ENCODE peak calls at places on chromosome 16, in eight cellular contexts. B is amygdala; Z is effector memory CD8-positive, alpha-beta T cell; F is stimulated activated effector memory CD8-positive, alpha-beta T cell treated with anti-CD3 and anti-CD28 coated beads, Interleukin-12 subunit alpha, Interleukin-12 subunit beta, amount 100 ng/mL, for 72 hours; I is effector memory CD4-positive, alpha-beta T cell; N is NCI-H460; D is NCI-H1436; X is NCI-H1417. Y is an unnamed sample.

GRCh38 chr16:29852654-29853053 is 10.4 kb downstream of the CDIPT start:
- DNase-seq in B (peak), Z (no peak), F (no peak), I (no peak), N (no peak), D (no peak), X (no peak), Y (no peak)

GRCh38 chr16:87332150-87332549 is 15.0 kb upstream of the C16orf95 start:
- DNase-seq in B (no peak), Z (no peak), F (no peak), I (no peak), N (no peak), D (no peak), X (no peak), Y (no peak)

GRCh38 chr16:88534731-88535141 is 35.5 kb upstream of the ZC3H18 start:
- DNase-seq in B (no peak), Z (no peak), F (peak), I (no peak), N (no peak), D (no peak), X (no peak), Y (peak)

GRCh38 chr16:85698459-85699223 is 9.9 kb upstream of the GINS2 start:
- DNase-seq in B (no peak), Z (no peak), F (no peak), I (no peak), N (no peak), D (no peak), X (no peak), Y (no peak)

GRCh38 chr16:54240180-54241125 is 46.1 kb downstream of the IRX3 start:
- DNase-seq in B (no peak), Z (no peak), F (no peak), I (no peak), N (no peak), D (no peak), X (no peak), Y (no peak)

GRCh38 chr16:9521749-9522370 is 430.4 kb downstream of the HAPSTR1 start:
- DNase-seq in B (no peak), Z (no peak), F (no peak), I (no peak), N (no peak), D (no peak), X (no peak), Y (no peak)

GRCh38 chr16:49484454-49484853 is 110.8 kb downstream of the C16orf78 start:
- DNase-seq in B (no peak), Z (no peak), F (no peak), I (no peak), N (no peak), D (no peak), X (no peak), Y (peak)

GRCh38 chr16:84607694-84608093 is 10.2 kb downstream of the COTL1 start:
- DNase-seq in B (peak), Z (no peak), F (peak), I (no peak), N (no peak), D (no peak), X (no peak), Y (no peak)

GRCh38 chr16:19354371-19354770 is 63.3 kb upstream of the TMC5 start:
- DNase-seq in B (no peak), Z (no peak), F (no peak), I (no peak), N (no peak), D (no peak), X (no peak), Y (peak)

GRCh38 chr16:53457670-53458069 is 23.4 kb downstream of the RBL2 start:
- DNase-seq in B (no peak), Z (peak), F (peak), I (peak), N (no peak), D (no peak), X (no peak), Y (no peak)

GRCh38 chr16:72560617-72561016 is 388.7 kb upstream of the PMFBP1 start:
- DNase-seq in B (no peak), Z (no peak), F (no peak), I (no peak), N (no peak), D (peak), X (no peak), Y (no peak)

GRCh38 chr16:57754354-57755060 is 18.9 kb downstream of the KATNB1 start:
- DNase-seq in B (no peak), Z (no peak), F (no peak), I (no peak), N (no peak), D (no peak), X (no peak), Y (no peak)

GRCh38 chr16:63577891-63578290 is 1541.7 kb upstream of the CDH8 start:
- DNase-seq in B (no peak), Z (no peak), F (no peak), I (no peak), N (no peak), D (no peak), X (no peak), Y (no peak)

GRCh38 chr16:16120382-16121184 is 102.7 kb downstream of the ABCC6 start:
- DNase-seq in B (peak), Z (no peak), F (no peak), I (no peak), N (no peak), D (no peak), X (no peak), Y (no peak)